ENCODE peak calls at places on chromosomes 7 and 10, in ten cellular contexts. T is neural crest cell; Y is T-helper 17 cell; W is AG04450; S is activated CD8-positive, alpha-beta memory T cell treated with anti-CD3 and anti-CD28 coated beads, Interleukin-2, amount 50 U/mL, for 48 hours; R is memory B cell; B is body of pancreas; N is substantia nigra; D is activated T-helper 9 cell treated with anti-CD3 and anti-CD28 coated beads, Interleukin-2, amount 50 U/mL, for 16 hours; I is stimulated activated CD4-positive, alpha-beta T cell treated with anti-CD3 and anti-CD28 coated beads, Interleukin-15, amount 100 ng/mL, for 48 hours. Q is an unnamed sample.

GRCh38 chr7:81079736-81080135 is 160.9 kb upstream of the SEMA3C start:
- DNase-seq in W (no peak), R (no peak), D (no peak), B (no peak), S (no peak), I (no peak), Y (no peak), N (no peak), T (no peak), Q (no peak)

GRCh38 chr7:114099337-114099736 is 180.5 kb upstream of the PPP1R3A start:
- DNase-seq in N (no peak), B (no peak), W (no peak), Y (no peak), I (no peak), T (no peak), R (no peak), S (no peak), D (no peak), Q (no peak)

GRCh38 chr10:44593952-44594351 is 209.1 kb upstream of the CXCL12 start:
- DNase-seq in B (no peak), R (no peak), W (no peak), D (no peak), N (no peak), Y (no peak), T (no peak), S (no peak), I (no peak), Q (no peak)

GRCh38 chr7:134842901-134843300 is 63.5 kb downstream of the CALD1 start:
- DNase-seq in T (no peak), D (no peak), S (no peak), Y (no peak), W (no peak), R (no peak), B (no peak), N (no peak), I (no peak), Q (no peak)

GRCh38 chr7:106450716-106451115 is 165.9 kb upstream of the NAMPT start:
- DNase-seq in R (no peak), Y (no peak), W (no peak), T (no peak), I (no peak), N (no peak), S (no peak), B (no peak), D (no peak), Q (no peak)

GRCh38 chr10:12937527-12937926 is 64.0 kb downstream of the CCDC3 start:
- DNase-seq in I (no peak), N (no peak), D (no peak), Y (no peak), R (no peak), W (no peak), B (no peak), T (no peak), S (no peak), Q (no peak)

GRCh38 chr7:6475433-6476186 is 27.9 kb upstream of the DAGLB start:
- DNase-seq in Y (no peak), N (no peak), W (no peak), T (no peak), I (no peak), B (no peak), D (no peak), R (no peak), S (no peak), Q (no peak)

GRCh38 chr10:15856328-15857000 is 3.8 kb downstream of the MINDY3 start:
- DNase-seq in S (no peak), N (no peak), Y (no peak), B (no peak), I (no peak), T (no peak), W (no peak), D (no peak), R (no peak), Q (no peak)

GRCh38 chr10:52956451-52956850 is 183.9 kb upstream of the MBL2 start:
- DNase-seq in S (no peak), Y (no peak), R (no peak), N (no peak), I (no peak), B (no peak), W (no peak), T (no peak), D (no peak), Q (no peak)

GRCh38 chr10:14834588-14834987 is 3.2 kb downstream of the CDNF start:
- DNase-seq in B (no peak), T (no peak), S (no peak), W (no peak), Y (no peak), R (no peak), I (no peak), D (no peak), N (no peak), Q (no peak)

GRCh38 chr7:100604078-100604975 is 2.2 kb downstream of the PCOLCE start:
- DNase-seq in I (peak), D (peak), N (peak), W (no peak), S (peak), R (peak), T (peak), Y (peak), B (peak), Q (peak)

GRCh38 chr10:71397340-71398212 is 856 bp downstream of the CDH23 start:
- DNase-seq in Y (no peak), R (no peak), D (no peak), N (no peak), B (no peak), W (no peak), T (no peak), S (no peak), I (no peak), Q (peak)

GRCh38 chr7:265998-266850 is 23.7 kb upstream of the FOXL3 start:
- DNase-seq in Y (no peak), T (no peak), N (no peak), S (no peak), W (no peak), D (no peak), I (no peak), B (no peak), R (no peak), Q (peak)

GRCh38 chr7:142436601-142437000 is 178.7 kb upstream of the PRSS58 start:
- DNase-seq in D (no peak), B (no peak), Y (no peak), I (no peak), W (no peak), S (no peak), N (no peak), T (no peak), R (no peak), Q (no peak)

GRCh38 chr7:1073211-1073977 is 14.5 kb upstream of the GPER1 start:
- DNase-seq in B (no peak), Y (no peak), S (no peak), N (no peak), R (no peak), I (no peak), D (no peak), T (no peak), W (no peak), Q (no peak)

GRCh38 chr10:47378606-47379444 is 5.3 kb downstream of the ZNF488 start:
- DNase-seq in S (peak), T (no peak), I (no peak), W (no peak), D (no peak), R (no peak), N (no peak), Y (no peak), B (no peak), Q (no peak)

GRCh38 chr10:132104471-132105301 is 38.9 kb downstream of the JAKMIP3 start:
- DNase-seq in N (no peak), D (no peak), Y (no peak), T (no peak), W (no peak), R (no peak), I (no peak), B (no peak), S (peak), Q (peak)